ENCODE peak calls at places on chromosomes 6 and 20, in seven cellular contexts. X is heart left ventricle, S is Peyer's patch, H is erythroblast, P is tibial nerve, K is sigmoid colon, W is A549. E is an unnamed sample.

GRCh38 chr20:19981091-19981490 is 36.1 kb upstream of the NAA20 start:
- DNase-seq in X (no peak), S (no peak), H (no peak), P (no peak), K (no peak), W (peak; percentile 29), E (peak; percentile 26)

GRCh38 chr20:21360686-21361085 is 36.6 kb downstream of the NKX2-4 start:
- DNase-seq in X (no peak), S (no peak), H (no peak), P (no peak), K (no peak), W (no peak), E (no peak)

GRCh38 chr6:11043552-11043960 is 549 bp downstream of the ELOVL2 start:
- DNase-seq in X (no peak), S (no peak), H (peak; percentile 23), P (no peak), K (no peak), W (no peak), E (no peak)

GRCh38 chr20:48440916-48441315 is 386.9 kb downstream of the PREX1 start:
- DNase-seq in X (no peak), S (no peak), H (no peak), P (no peak), K (no peak), W (no peak), E (no peak)

GRCh38 chr20:34293589-34293988 is 9.6 kb downstream of the AHCY start:
- DNase-seq in X (no peak), S (no peak), H (no peak), P (no peak), K (no peak), W (no peak), E (no peak)

GRCh38 chr6:170182781-170183120 is 108.1 kb downstream of the DLL1 start:
- DNase-seq in X (no peak), S (no peak), H (no peak), P (no peak), K (no peak), W (no peak), E (no peak)

GRCh38 chr20:37611852-37612251 is 82.0 kb upstream of the CTNNBL1 start:
- DNase-seq in X (no peak), S (no peak), H (no peak), P (no peak), K (no peak), W (no peak), E (no peak)

GRCh38 chr6:167576050-167576741 is 250.5 kb upstream of the AFDN start:
- DNase-seq in X (no peak), S (no peak), H (no peak), P (peak; percentile 3), K (peak; percentile 52), W (no peak), E (no peak)

GRCh38 chr6:32177182-32177787 is 920 bp upstream of the RNF5 start:
- DNase-seq in X (peak; percentile 59), S (peak; percentile 69), H (peak; percentile 78), P (no peak), K (peak; percentile 85), W (no peak), E (no peak)

GRCh38 chr6:30847421-30847970 is 36.8 kb upstream of the DDR1 start:
- DNase-seq in X (no peak), S (no peak), H (no peak), P (no peak), K (no peak), W (no peak), E (no peak)

GRCh38 chr6:154705471-154706113 is 27.6 kb upstream of the SCAF8 start:
- DNase-seq in X (no peak), S (no peak), H (peak; percentile 13), P (no peak), K (no peak), W (no peak), E (no peak)

GRCh38 chr6:41901882-41902519 is 6.8 kb upstream of the USP49 start:
- DNase-seq in X (no peak), S (peak; percentile 57), H (peak; percentile 71), P (peak; percentile 10), K (no peak), W (peak; percentile 52), E (no peak)

GRCh38 chr6:75155586-75155985 is 50.3 kb downstream of the COL12A1 start:
- DNase-seq in X (no peak), S (no peak), H (no peak), P (no peak), K (no peak), W (no peak), E (no peak)

GRCh38 chr6:133504761-133505160 is 263.6 kb downstream of the EYA4 start:
- DNase-seq in X (no peak), S (no peak), H (no peak), P (peak; percentile 24), K (no peak), W (no peak), E (no peak)

GRCh38 chr6:35213824-35214756 is at the start of gene SCUBE3:
- DNase-seq in X (peak; percentile 39), S (no peak), H (no peak), P (no peak), K (no peak), W (no peak), E (no peak)

GRCh38 chr6:148430897-148431296 is 88.3 kb downstream of the SASH1 start:
- DNase-seq in X (no peak), S (no peak), H (no peak), P (no peak), K (no peak), W (no peak), E (no peak)

GRCh38 chr6:138287144-138287955 is 69.1 kb upstream of the PBOV1 start:
- DNase-seq in X (no peak), S (peak; percentile 80), H (peak; percentile 13), P (no peak), K (no peak), W (peak; percentile 31), E (no peak)

GRCh38 chr6:111841822-111842221 is 31.4 kb downstream of the FYN start:
- DNase-seq in X (peak; percentile 44), S (peak; percentile 83), H (no peak), P (peak; percentile 39), K (no peak), W (no peak), E (no peak)

GRCh38 chr20:45969712-45970634 is 2.0 kb downstream of the ZNF335 start:
- DNase-seq in X (no peak), S (no peak), H (peak; percentile 63), P (no peak), K (peak; percentile 57), W (peak; percentile 76), E (peak; percentile 54)

GRCh38 chr6:158122048-158122447 is 46.0 kb downstream of the SERAC1 start:
- DNase-seq in X (no peak), S (no peak), H (no peak), P (no peak), K (no peak), W (peak; percentile 4), E (no peak)

GRCh38 chr6:141552463-141552862 is 580.3 kb upstream of the GJE1 start:
- DNase-seq in X (no peak), S (no peak), H (no peak), P (no peak), K (no peak), W (peak; percentile 86), E (peak; percentile 6)

GRCh38 chr20:31606928-31607639 is 2.0 kb downstream of the ID1 start:
- DNase-seq in X (no peak), S (peak; percentile 57), H (peak; percentile 91), P (no peak), K (no peak), W (peak; percentile 93), E (peak; percentile 60)

GRCh38 chr20:31607640-31608255 is 2.7 kb downstream of the ID1 start:
- DNase-seq in X (no peak), S (no peak), H (no peak), P (no peak), K (no peak), W (no peak), E (no peak)

GRCh38 chr20:31605902-31606677 is 1.0 kb downstream of the ID1 start:
- DNase-seq in X (peak; percentile 41), S (peak; percentile 58), H (peak; percentile 65), P (no peak), K (peak; percentile 72), W (no peak), E (no peak)

GRCh38 chr20:31606678-31606927 is 1.5 kb downstream of the ID1 start:
- DNase-seq in X (no peak), S (no peak), H (no peak), P (no peak), K (no peak), W (no peak), E (no peak)

GRCh38 chr20:31608256-31608980 is 3.3 kb downstream of the ID1 start:
- DNase-seq in X (peak; percentile 81), S (peak; percentile 93), H (peak; percentile 52), P (peak; percentile 67), K (peak; percentile 87), W (peak; percentile 98), E (no peak)
- TF ChIP-seq POLR2A in X (peak; percentile 38), S (peak; percentile 90), H (no peak), P (peak; percentile 46), K (no peak), W (peak; percentile 55), E (no peak)

GRCh38 chr6:89412071-89413005 is at the start of gene RRAGD:
- DNase-seq in X (peak; percentile 84), S (peak; percentile 83), H (peak; percentile 69), P (peak; percentile 75), K (peak; percentile 86), W (peak; percentile 12), E (peak; percentile 83)
- TF ChIP-seq POLR2A in X (peak; percentile 42), S (no peak), H (peak; percentile 41), P (peak; percentile 47), K (no peak), W (no peak), E (no peak)

DNA sequence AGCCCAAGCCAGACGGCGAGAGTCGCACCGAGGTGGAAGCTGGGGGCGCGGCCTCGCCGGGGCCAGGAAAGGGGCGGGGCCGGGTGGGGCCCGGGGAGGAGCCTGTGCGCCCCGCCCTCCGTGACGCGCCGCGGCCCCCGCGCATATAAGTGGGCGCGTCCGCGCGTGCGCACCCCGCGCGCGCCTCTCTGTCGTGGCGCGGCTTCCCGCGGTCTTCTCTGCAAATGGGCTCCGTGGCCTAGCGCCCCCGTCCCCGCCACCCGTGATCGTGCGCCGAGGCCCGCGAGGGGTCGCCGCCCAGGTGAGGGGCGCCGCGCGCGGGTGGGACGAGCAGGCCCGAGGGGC is at the start of gene PPDPF:
- DNase-seq in X (peak; percentile 90), S (peak; percentile 92), H (peak; percentile 89), P (peak; percentile 70), K (peak; percentile 91), W (peak; percentile 81), E (peak; percentile 85)
- TF ChIP-seq POLR2A in X (peak; percentile 91), S (peak; percentile 91), H (peak; percentile 72), P (peak; percentile 97), K (no peak), W (peak; percentile 87), E (peak; percentile 96)

DNA sequence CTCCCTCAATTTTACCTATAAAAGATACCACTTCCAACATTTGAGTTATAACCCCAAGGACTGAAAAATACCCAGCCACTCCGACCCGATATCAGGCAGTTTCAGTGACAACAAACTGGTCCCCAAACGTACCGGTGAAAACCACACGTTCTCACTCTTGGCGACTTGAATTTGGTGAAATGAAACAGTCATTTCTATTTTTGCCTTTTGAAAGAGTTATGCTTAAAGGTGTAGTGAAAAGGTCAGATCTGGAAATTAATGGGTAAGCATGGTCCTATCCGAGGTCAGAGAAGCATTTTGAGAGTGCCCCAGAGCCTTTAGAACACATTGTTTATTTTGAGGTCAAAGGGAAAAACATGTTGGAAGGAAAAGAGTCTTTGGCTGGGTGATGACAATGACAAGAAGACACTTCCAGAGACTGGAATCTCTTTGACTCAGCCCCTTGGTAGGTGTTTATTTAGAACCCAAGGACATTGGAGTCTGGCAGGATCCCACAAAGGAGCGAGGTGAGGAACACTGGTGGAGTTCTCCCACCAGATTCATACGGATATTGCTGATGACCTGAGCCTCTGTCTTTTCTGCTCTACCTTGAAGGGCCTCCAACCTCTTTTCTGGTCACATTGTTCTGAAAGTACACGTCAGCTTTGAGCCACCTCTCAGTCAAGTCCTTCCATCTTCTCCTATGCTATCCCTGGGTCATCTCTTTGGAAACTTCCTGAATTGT is 235.0 kb downstream of the GMPR start:
- DNase-seq in X (no peak), S (peak; percentile 50), H (no peak), P (no peak), K (no peak), W (no peak), E (no peak)
- TF ChIP-seq POLR2A in X (no peak), S (no peak), H (no peak), P (no peak), K (no peak), W (no peak), E (no peak)

E was measured in H54.